ENCODE peak calls at places on chromosomes 2 and 18, in ten cellular contexts. B is cardiac muscle cell; O is renal cortical epithelial cell; Z is activated naive CD8-positive, alpha-beta T cell treated with anti-CD3 and anti-CD28 coated beads, Interleukin-2, amount 50 U/mL, for 24 hours; G is astrocyte; M is AG10803; T is OCI-LY7; N is activated CD8-positive, alpha-beta memory T cell treated with anti-CD3 and anti-CD28 coated beads for 24 hours; L is AG04450; A is endothelial cell. R is an unnamed sample.
A peak's percentile ranks its signal among the peaks of the same experiment; 100 is the strongest.

GRCh38 chr2:29239209-29239960 is 124.2 kb downstream of the CLIP4 start:
- DNase-seq in M (no peak), T (no peak), A (no peak), O (no peak), B (no peak), N (no peak), Z (no peak), G (no peak), L (no peak), R (no peak)

GRCh38 chr2:182448371-182448770 is 21.5 kb upstream of the PDE1A start:
- DNase-seq in M (peak; percentile 12), Z (no peak), A (no peak), B (peak; percentile 32), N (no peak), G (peak; percentile 12), T (no peak), L (no peak), O (no peak), R (no peak)

GRCh38 chr18:80029690-80030089 is 4.5 kb upstream of the RBFA start:
- DNase-seq in T (no peak), B (no peak), O (no peak), Z (no peak), N (no peak), L (no peak), G (no peak), A (no peak), M (no peak), R (no peak)

GRCh38 chr18:12252061-12252460 is 2.1 kb upstream of the CIDEA start:
- DNase-seq in B (no peak), G (no peak), T (no peak), M (no peak), Z (no peak), N (no peak), L (no peak), O (no peak), A (no peak), R (no peak)

GRCh38 chr2:170030040-170030439 is 147.9 kb upstream of the MYO3B start:
- DNase-seq in L (no peak), M (no peak), B (peak; percentile 28), N (no peak), Z (no peak), G (no peak), A (no peak), O (no peak), T (no peak), R (no peak)

GRCh38 chr2:190769258-190769657 is 111.4 kb upstream of the GLS start:
- DNase-seq in M (no peak), Z (no peak), G (no peak), A (no peak), N (no peak), L (no peak), B (no peak), O (no peak), T (no peak), R (no peak)

GRCh38 chr18:21894619-21895367 is 154.2 kb downstream of the MIB1 start:
- DNase-seq in G (no peak), Z (no peak), M (peak; percentile 43), B (peak; percentile 73), O (peak; percentile 73), A (no peak), L (no peak), N (no peak), T (no peak), R (no peak)

GRCh38 chr2:42304059-42304713 is 56.8 kb downstream of the COX7A2L start:
- DNase-seq in L (no peak), M (no peak), A (no peak), T (no peak), N (no peak), B (no peak), Z (no peak), G (no peak), O (no peak), R (no peak)

GRCh38 chr18:8858888-8859511 is 153.6 kb downstream of the MTCL1 start:
- DNase-seq in T (no peak), G (peak; percentile 97), Z (no peak), B (peak; percentile 97), L (peak; percentile 94), O (peak; percentile 98), N (no peak), M (peak; percentile 97), A (no peak), R (no peak)

GRCh38 chr2:238979636-238980035 is 131.8 kb downstream of the TWIST2 start:
- DNase-seq in Z (no peak), N (no peak), L (no peak), O (no peak), B (no peak), M (no peak), A (no peak), G (no peak), T (no peak), R (no peak)

GRCh38 chr2:75261923-75262322 is 62.6 kb upstream of the TACR1 start:
- DNase-seq in B (no peak), G (no peak), N (no peak), M (no peak), T (no peak), L (no peak), O (no peak), A (no peak), Z (no peak), R (no peak)

GRCh38 chr18:79695269-79695668 is 15.7 kb downstream of the CTDP1 start:
- DNase-seq in B (no peak), A (no peak), L (no peak), O (no peak), N (no peak), Z (no peak), G (no peak), M (no peak), T (no peak), R (no peak)

GRCh38 chr2:129877289-129877741 is 102.2 kb upstream of the RAB6C start:
- DNase-seq in G (peak; percentile 43), B (peak; percentile 93), Z (peak; percentile 81), T (peak; percentile 70), M (peak; percentile 79), N (peak; percentile 94), A (peak; percentile 73), O (peak; percentile 54), L (peak; percentile 27), R (peak; percentile 86)

GRCh38 chr2:29050591-29050990 is 23.7 kb downstream of the PCARE start:
- DNase-seq in A (no peak), M (no peak), B (no peak), T (no peak), Z (no peak), N (no peak), O (no peak), L (no peak), G (no peak), R (no peak)

GRCh38 chr18:58784601-58785137 is 80.0 kb upstream of the ZNF532 start:
- DNase-seq in M (no peak), Z (no peak), A (no peak), G (peak; percentile 31), N (no peak), L (no peak), O (no peak), B (no peak), T (no peak), R (no peak)

GRCh38 chr2:178324072-178324471 is 126.9 kb downstream of the PRKRA start:
- DNase-seq in G (no peak), O (no peak), T (no peak), A (no peak), M (no peak), B (peak; percentile 23), L (no peak), N (no peak), Z (no peak), R (no peak)

GRCh38 chr2:129144082-129144791 is 825.6 kb upstream of the HS6ST1 start:
- DNase-seq in B (no peak), M (no peak), A (no peak), L (no peak), G (no peak), Z (no peak), O (no peak), N (no peak), T (no peak), R (no peak)

GRCh38 chr2:224369028-224369632 is 32.8 kb downstream of the FAM124B start:
- DNase-seq in M (peak; percentile 50), A (peak; percentile 20), L (no peak), Z (no peak), O (peak; percentile 46), G (no peak), B (peak; percentile 67), T (peak; percentile 62), N (no peak), R (no peak)

GRCh38 chr2:223051580-223052375 is at the start of gene KCNE4:
- DNase-seq in A (no peak), T (no peak), M (peak; percentile 85), Z (no peak), G (peak; percentile 46), N (no peak), L (no peak), B (peak; percentile 74), O (peak; percentile 28), R (no peak)

GRCh38 chr18:73060666-73061270 is 193.0 kb upstream of the NETO1 start:
- DNase-seq in A (no peak), G (peak; percentile 76), T (no peak), L (no peak), N (no peak), Z (no peak), O (peak; percentile 97), B (no peak), M (peak; percentile 82), R (no peak)